ENCODE peak calls at places on chromosome 11, in nine cellular contexts. Q is stimulated activated CD4-positive, alpha-beta T cell treated with anti-CD3 and anti-CD28 coated beads, Interleukin-1b, Interleukin-23, amount 100 ng/mL, for 1 hour; M is GM12891; K is Calu3; T is SK-N-MC; E is activated T-cell treated with anti-CD3 and anti-CD28 coated beads for 48 hours; I is T-helper 2 cell; Z is adipocyte; G is mesendoderm. B is an unnamed sample.
A peak's percentile ranks its signal among the peaks of the same experiment; 100 is the strongest.

GRCh38 chr11:96199563-96200025 is 143.4 kb downstream of the MAML2 start:
- DNase-seq in Q (no peak), M (no peak), K (peak; percentile 51), T (no peak), E (no peak), I (peak; percentile 34), Z (peak; percentile 33), G (no peak), B (no peak)

GRCh38 chr11:4094348-4095291 is at the start of gene RRM1:
- DNase-seq in Q (peak; percentile 89), M (peak; percentile 81), K (peak; percentile 94), T (peak; percentile 77), E (peak; percentile 93), I (peak; percentile 92), Z (peak; percentile 96), G (peak; percentile 99), B (peak; percentile 83)

GRCh38 chr11:2816941-2817421 is 68.6 kb downstream of the CDKN1C start:
- DNase-seq in Q (no peak), M (no peak), K (no peak), T (no peak), E (no peak), I (no peak), Z (peak; percentile 87), G (no peak), B (no peak)

GRCh38 chr11:21654091-21654490 is 538.8 kb upstream of the ANO5 start:
- DNase-seq in Q (no peak), M (no peak), K (no peak), T (no peak), E (no peak), I (no peak), Z (no peak), G (no peak), B (no peak)

GRCh38 chr11:132632641-132633124 is 899.6 kb downstream of the OPCML start:
- DNase-seq in Q (no peak), M (no peak), K (no peak), T (no peak), E (no peak), I (no peak), Z (peak; percentile 86), G (peak; percentile 49), B (no peak)

GRCh38 chr11:41281131-41281742 is 178.2 kb downstream of the LRRC4C start:
- DNase-seq in Q (no peak), M (no peak), K (no peak), T (no peak), E (no peak), I (no peak), Z (no peak), G (peak; percentile 66), B (no peak)

GRCh38 chr11:79768343-79768742 is 327.5 kb upstream of the TENM4 start:
- DNase-seq in Q (no peak), M (no peak), K (no peak), T (no peak), E (no peak), I (no peak), Z (no peak), G (no peak), B (no peak)

GRCh38 chr11:88411265-88411664 is 73.7 kb upstream of the CTSC start:
- DNase-seq in Q (no peak), M (no peak), K (no peak), T (no peak), E (no peak), I (no peak), Z (peak; percentile 22), G (no peak), B (no peak)

GRCh38 chr11:62610814-62611704 is 1.5 kb downstream of the EML3 start:
- DNase-seq in Q (no peak), M (no peak), K (no peak), T (no peak), E (no peak), I (no peak), Z (no peak), G (no peak), B (no peak)

GRCh38 chr11:70760416-70761020 is 362.2 kb downstream of the CTTN start:
- DNase-seq in Q (no peak), M (no peak), K (no peak), T (no peak), E (no peak), I (no peak), Z (no peak), G (peak; percentile 29), B (no peak)

GRCh38 chr11:122100222-122101080 is 15.6 kb downstream of the BLID start:
- DNase-seq in Q (no peak), M (no peak), K (no peak), T (no peak), E (no peak), I (no peak), Z (peak; percentile 88), G (peak; percentile 50), B (no peak)

GRCh38 chr11:56910785-56911184 is 77.9 kb upstream of the OR5AK2 start:
- DNase-seq in Q (no peak), M (no peak), K (peak; percentile 32), T (no peak), E (no peak), I (no peak), Z (no peak), G (no peak), B (no peak)